ENCODE peak calls at places on chromosome 4, in six cellular contexts. One of them, this sample, is unnamed.

GRCh38 chr4:145755802-145756201 is 75.9 kb downstream of the C4orf51 start:
- DNase-seq in right atrium auricular region: no peak
- DNase-seq in NB4: no peak
- DNase-seq in bronchial epithelial cell: no peak
- DNase-seq in WERI-Rb-1: no peak
- DNase-seq in HL-60: no peak
- DNase-seq in this sample: no peak

GRCh38 chr4:172202480-172203076 is 389.4 kb downstream of the GALNTL6 start:
- DNase-seq in HL-60: peak; percentile 8
- DNase-seq in NB4: peak; percentile 46
- DNase-seq in bronchial epithelial cell: peak; percentile 42
- DNase-seq in right atrium auricular region: no peak
- DNase-seq in WERI-Rb-1: peak; percentile 36
- DNase-seq in this sample: peak; percentile 17

GRCh38 chr4:173960398-173960797 is 323.1 kb downstream of the FBXO8 start:
- DNase-seq in WERI-Rb-1: no peak
- DNase-seq in right atrium auricular region: no peak
- DNase-seq in HL-60: no peak
- DNase-seq in NB4: no peak
- DNase-seq in bronchial epithelial cell: no peak
- DNase-seq in this sample: no peak

GRCh38 chr4:53935780-53936179 is 128.6 kb downstream of the CHIC2 start:
- DNase-seq in NB4: no peak
- DNase-seq in WERI-Rb-1: no peak
- DNase-seq in bronchial epithelial cell: peak; percentile 70
- DNase-seq in right atrium auricular region: no peak
- DNase-seq in HL-60: no peak
- DNase-seq in this sample: no peak

GRCh38 chr4:162645381-162645780 is 481.6 kb upstream of the FSTL5 start:
- DNase-seq in bronchial epithelial cell: peak; percentile 30
- DNase-seq in HL-60: no peak
- DNase-seq in right atrium auricular region: no peak
- DNase-seq in WERI-Rb-1: no peak
- DNase-seq in NB4: no peak
- DNase-seq in this sample: no peak

GRCh38 chr4:139595989-139596679 is 40.1 kb upstream of the SETD7 start:
- DNase-seq in NB4: peak; percentile 26
- DNase-seq in WERI-Rb-1: no peak
- DNase-seq in right atrium auricular region: peak; percentile 84
- DNase-seq in bronchial epithelial cell: peak; percentile 78
- DNase-seq in HL-60: no peak
- DNase-seq in this sample: no peak

GRCh38 chr4:59637596-59637995 is 1562.5 kb upstream of the ADGRL3 start:
- DNase-seq in WERI-Rb-1: no peak
- DNase-seq in bronchial epithelial cell: no peak
- DNase-seq in NB4: no peak
- DNase-seq in right atrium auricular region: no peak
- DNase-seq in HL-60: no peak
- DNase-seq in this sample: no peak

GRCh38 chr4:76850010-76850441 is 47.9 kb downstream of the SOWAHB start:
- DNase-seq in WERI-Rb-1: no peak
- DNase-seq in right atrium auricular region: no peak
- DNase-seq in HL-60: no peak
- DNase-seq in NB4: no peak
- DNase-seq in bronchial epithelial cell: peak; percentile 98
- DNase-seq in this sample: no peak

GRCh38 chr4:126790633-126791032 is 842.1 kb upstream of the INTU start:
- DNase-seq in HL-60: no peak
- DNase-seq in WERI-Rb-1: no peak
- DNase-seq in right atrium auricular region: no peak
- DNase-seq in NB4: no peak
- DNase-seq in bronchial epithelial cell: no peak
- DNase-seq in this sample: no peak

GRCh38 chr4:167897116-167897515 is 195.2 kb upstream of the ANXA10 start:
- DNase-seq in right atrium auricular region: no peak
- DNase-seq in WERI-Rb-1: peak; percentile 31
- DNase-seq in HL-60: no peak
- DNase-seq in NB4: no peak
- DNase-seq in bronchial epithelial cell: peak; percentile 97
- DNase-seq in this sample: no peak

GRCh38 chr4:145178740-145179139 is 1.6 kb downstream of the OTUD4 start:
- DNase-seq in NB4: peak; percentile 40
- DNase-seq in WERI-Rb-1: no peak
- DNase-seq in bronchial epithelial cell: no peak
- DNase-seq in HL-60: no peak
- DNase-seq in right atrium auricular region: no peak
- DNase-seq in this sample: peak; percentile 26

GRCh38 chr4:71241467-71242401 is 97.1 kb upstream of the SLC4A4 start:
- DNase-seq in bronchial epithelial cell: no peak
- DNase-seq in HL-60: no peak
- DNase-seq in right atrium auricular region: no peak
- DNase-seq in NB4: no peak
- DNase-seq in WERI-Rb-1: no peak
- DNase-seq in this sample: no peak

GRCh38 chr4:105088110-105088879 is 58.4 kb upstream of the TET2 start:
- DNase-seq in WERI-Rb-1: no peak
- DNase-seq in bronchial epithelial cell: peak; percentile 89
- DNase-seq in right atrium auricular region: no peak
- DNase-seq in HL-60: no peak
- DNase-seq in NB4: peak; percentile 54
- DNase-seq in this sample: no peak

GRCh38 chr4:75699299-75699698 is 25.1 kb upstream of the USO1 start:
- DNase-seq in HL-60: no peak
- DNase-seq in WERI-Rb-1: no peak
- DNase-seq in NB4: no peak
- DNase-seq in bronchial epithelial cell: no peak
- DNase-seq in right atrium auricular region: no peak
- DNase-seq in this sample: no peak

GRCh38 chr4:145939241-145939640 is 618 bp upstream of the ZNF827 start:
- DNase-seq in HL-60: no peak
- DNase-seq in bronchial epithelial cell: no peak
- DNase-seq in WERI-Rb-1: no peak
- DNase-seq in NB4: no peak
- DNase-seq in right atrium auricular region: no peak
- DNase-seq in this sample: no peak

GRCh38 chr4:184231573-184231972 is 13.9 kb upstream of the ENPP6 start:
- DNase-seq in bronchial epithelial cell: no peak
- DNase-seq in NB4: no peak
- DNase-seq in right atrium auricular region: no peak
- DNase-seq in WERI-Rb-1: no peak
- DNase-seq in HL-60: no peak
- DNase-seq in this sample: no peak

GRCh38 chr4:20687894-20688293 is 12.4 kb upstream of the PACRGL start:
- DNase-seq in HL-60: no peak
- DNase-seq in right atrium auricular region: no peak
- DNase-seq in WERI-Rb-1: no peak
- DNase-seq in NB4: no peak
- DNase-seq in bronchial epithelial cell: peak; percentile 8
- DNase-seq in this sample: no peak

GRCh38 chr4:72055566-72055965 is 23.8 kb downstream of the NPFFR2 start:
- DNase-seq in HL-60: no peak
- DNase-seq in NB4: no peak
- DNase-seq in WERI-Rb-1: no peak
- DNase-seq in bronchial epithelial cell: peak; percentile 13
- DNase-seq in right atrium auricular region: no peak
- DNase-seq in this sample: no peak

GRCh38 chr4:145525291-145525740 is 43.7 kb downstream of the SMAD1 start:
- DNase-seq in NB4: no peak
- DNase-seq in HL-60: no peak
- DNase-seq in bronchial epithelial cell: no peak
- DNase-seq in WERI-Rb-1: peak; percentile 13
- DNase-seq in right atrium auricular region: no peak
- DNase-seq in this sample: no peak

GRCh38 chr4:28001698-28002097 is 1141.1 kb downstream of the STIM2 start:
- DNase-seq in bronchial epithelial cell: no peak
- DNase-seq in right atrium auricular region: no peak
- DNase-seq in WERI-Rb-1: no peak
- DNase-seq in HL-60: no peak
- DNase-seq in NB4: no peak
- DNase-seq in this sample: no peak
- TF ChIP-seq CTCF in bronchial epithelial cell: no peak
- TF ChIP-seq CTCF in right atrium auricular region: no peak
- TF ChIP-seq CTCF in WERI-Rb-1: no peak
- TF ChIP-seq CTCF in HL-60: no peak
- TF ChIP-seq CTCF in NB4: no peak
- TF ChIP-seq CTCF in this sample: no peak

GRCh38 chr4:32697281-32697814 is 1977.2 kb downstream of the PCDH7 start:
- DNase-seq in right atrium auricular region: no peak
- DNase-seq in WERI-Rb-1: no peak
- DNase-seq in bronchial epithelial cell: peak; percentile 78
- DNase-seq in NB4: no peak
- DNase-seq in HL-60: no peak
- DNase-seq in this sample: no peak
- TF ChIP-seq CTCF in right atrium auricular region: no peak
- TF ChIP-seq CTCF in WERI-Rb-1: no peak
- TF ChIP-seq CTCF in bronchial epithelial cell: no peak
- TF ChIP-seq CTCF in NB4: no peak
- TF ChIP-seq CTCF in HL-60: no peak
- TF ChIP-seq CTCF in this sample: no peak

DNA sequence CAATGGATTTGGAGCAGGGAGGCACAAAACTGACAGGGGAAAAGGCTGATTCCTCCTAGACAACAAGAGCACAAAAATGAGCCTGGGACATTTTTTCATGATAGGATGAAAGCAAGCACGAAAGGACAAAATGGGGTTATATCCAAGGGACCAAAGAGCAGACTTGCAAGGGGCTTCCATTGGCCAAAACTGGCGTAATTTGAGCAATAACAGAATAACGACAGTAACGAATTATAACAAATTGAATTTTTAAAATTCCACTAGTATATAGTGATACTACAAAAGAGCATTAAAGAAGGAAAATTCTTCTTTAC is 10.3 kb downstream of the SPP1 start:
- DNase-seq in WERI-Rb-1: no peak
- DNase-seq in bronchial epithelial cell: no peak
- DNase-seq in HL-60: no peak
- DNase-seq in NB4: no peak
- DNase-seq in right atrium auricular region: no peak
- DNase-seq in this sample: no peak
- TF ChIP-seq CTCF in WERI-Rb-1: no peak
- TF ChIP-seq CTCF in bronchial epithelial cell: no peak
- TF ChIP-seq CTCF in HL-60: no peak
- TF ChIP-seq CTCF in NB4: no peak
- TF ChIP-seq CTCF in right atrium auricular region: no peak
- TF ChIP-seq CTCF in this sample: no peak

GRCh38 chr4:61783050-61783449 is 582.9 kb downstream of the ADGRL3 start:
- DNase-seq in right atrium auricular region: no peak
- DNase-seq in WERI-Rb-1: no peak
- DNase-seq in HL-60: no peak
- DNase-seq in bronchial epithelial cell: peak; percentile 22
- DNase-seq in NB4: no peak
- DNase-seq in this sample: no peak
- TF ChIP-seq CTCF in right atrium auricular region: no peak
- TF ChIP-seq CTCF in WERI-Rb-1: no peak
- TF ChIP-seq CTCF in HL-60: no peak
- TF ChIP-seq CTCF in bronchial epithelial cell: no peak
- TF ChIP-seq CTCF in NB4: no peak
- TF ChIP-seq CTCF in this sample: no peak

DNA sequence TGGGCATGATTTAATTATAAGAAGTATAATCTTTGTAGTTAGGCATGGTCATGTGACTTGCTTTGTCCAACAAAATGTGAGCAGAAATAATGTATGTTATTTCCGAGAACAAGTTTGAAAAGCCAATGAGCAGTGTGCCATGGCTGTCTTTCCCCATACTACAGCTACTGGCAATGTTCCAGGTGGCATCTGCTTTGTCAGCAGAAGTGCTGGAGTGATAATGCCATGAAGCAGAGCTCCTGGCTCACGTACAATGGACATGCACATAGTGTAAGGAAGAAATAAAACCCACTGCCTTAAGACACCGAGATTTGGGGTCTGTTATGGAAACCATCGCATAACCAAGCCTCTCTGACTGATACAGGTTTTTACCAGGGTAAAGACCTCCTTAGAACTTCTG is 212.7 kb upstream of the RASGEF1B start:
- DNase-seq in HL-60: no peak
- DNase-seq in right atrium auricular region: no peak
- DNase-seq in NB4: no peak
- DNase-seq in bronchial epithelial cell: no peak
- DNase-seq in WERI-Rb-1: no peak
- DNase-seq in this sample: no peak
- TF ChIP-seq CTCF in HL-60: no peak
- TF ChIP-seq CTCF in right atrium auricular region: no peak
- TF ChIP-seq CTCF in NB4: no peak
- TF ChIP-seq CTCF in bronchial epithelial cell: no peak
- TF ChIP-seq CTCF in WERI-Rb-1: no peak
- TF ChIP-seq CTCF in this sample: no peak

GRCh38 chr4:25951390-25951952 is 37.5 kb downstream of the SMIM20 start:
- DNase-seq in bronchial epithelial cell: no peak
- DNase-seq in WERI-Rb-1: peak; percentile 29
- DNase-seq in right atrium auricular region: no peak
- DNase-seq in NB4: no peak
- DNase-seq in HL-60: no peak
- DNase-seq in this sample: no peak
- TF ChIP-seq CTCF in bronchial epithelial cell: no peak
- TF ChIP-seq CTCF in WERI-Rb-1: no peak
- TF ChIP-seq CTCF in right atrium auricular region: no peak
- TF ChIP-seq CTCF in NB4: no peak
- TF ChIP-seq CTCF in HL-60: no peak
- TF ChIP-seq CTCF in this sample: no peak

GRCh38 chr4:154854362-154854761 is 73.3 kb downstream of the RBM46 start:
- DNase-seq in WERI-Rb-1: no peak
- DNase-seq in HL-60: no peak
- DNase-seq in bronchial epithelial cell: peak; percentile 39
- DNase-seq in right atrium auricular region: no peak
- DNase-seq in NB4: peak; percentile 1
- DNase-seq in this sample: no peak
- TF ChIP-seq CTCF in WERI-Rb-1: peak; percentile 33
- TF ChIP-seq CTCF in HL-60: no peak
- TF ChIP-seq CTCF in bronchial epithelial cell: peak; percentile 29
- TF ChIP-seq CTCF in right atrium auricular region: peak; percentile 58
- TF ChIP-seq CTCF in NB4: no peak
- TF ChIP-seq CTCF in this sample: no peak

GRCh38 chr4:159297088-159297487 is 194.2 kb downstream of the RAPGEF2 start:
- DNase-seq in right atrium auricular region: no peak
- DNase-seq in WERI-Rb-1: no peak
- DNase-seq in NB4: no peak
- DNase-seq in HL-60: no peak
- DNase-seq in bronchial epithelial cell: no peak
- DNase-seq in this sample: no peak
- TF ChIP-seq CTCF in right atrium auricular region: no peak
- TF ChIP-seq CTCF in WERI-Rb-1: no peak
- TF ChIP-seq CTCF in NB4: no peak
- TF ChIP-seq CTCF in HL-60: no peak
- TF ChIP-seq CTCF in bronchial epithelial cell: no peak
- TF ChIP-seq CTCF in this sample: no peak

DNA sequence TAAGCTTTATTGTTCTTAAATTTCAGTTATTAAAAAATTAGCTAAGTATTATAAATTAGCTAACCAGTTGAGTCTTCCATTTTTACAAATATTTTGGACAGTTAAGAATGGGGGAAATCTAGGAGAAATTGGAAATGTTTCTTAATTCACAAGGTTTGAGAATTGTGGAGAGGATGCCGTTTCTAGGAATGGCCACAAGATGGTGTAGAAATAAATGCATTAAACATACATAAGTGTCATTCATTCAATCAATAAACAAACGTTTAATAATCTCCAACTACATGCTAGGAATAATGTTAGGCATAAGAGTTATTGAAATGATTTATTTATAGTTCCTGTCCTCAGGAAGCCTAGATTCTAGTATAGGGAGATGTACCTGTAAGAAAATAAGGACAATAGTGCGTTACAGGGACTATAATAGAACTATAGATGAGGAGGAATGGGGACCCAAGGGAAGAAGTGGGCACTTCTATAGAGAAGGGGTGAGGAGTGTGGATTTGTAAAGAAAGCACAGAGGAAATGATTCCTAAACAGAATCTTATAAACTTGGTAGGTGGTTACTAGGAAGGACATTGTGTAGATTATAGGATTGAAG is 195.7 kb upstream of the ANK2 start:
- DNase-seq in NB4: peak; percentile 2
- DNase-seq in WERI-Rb-1: no peak
- DNase-seq in right atrium auricular region: no peak
- DNase-seq in HL-60: no peak
- DNase-seq in bronchial epithelial cell: peak; percentile 30
- DNase-seq in this sample: no peak
- TF ChIP-seq CTCF in NB4: peak; percentile 38
- TF ChIP-seq CTCF in WERI-Rb-1: peak; percentile 45
- TF ChIP-seq CTCF in right atrium auricular region: peak; percentile 54
- TF ChIP-seq CTCF in HL-60: peak; percentile 20
- TF ChIP-seq CTCF in bronchial epithelial cell: peak; percentile 28
- TF ChIP-seq CTCF in this sample: peak; percentile 34

This sample was measured in GM10248.